ENCODE peak calls at places on chromosomes 13 and 19, in ten cellular contexts. R is stomach, G is transverse colon, B is breast epithelium, L is suprapubic skin, N is GM23338, S is SK-N-SH, T is sigmoid colon, O is spleen, A is endothelial cell of umbilical vein. D is an unnamed sample. For H3K4me1, the result is how much of the 10 kb centered on the place peaks cover.

GRCh38 chr19:14147797-14148605 is 11.6 kb upstream of the ASF1B start:
- DNase-seq in A (peak), G (peak), T (peak), B (peak), S (peak), R (peak), O (peak), L (no peak), N (peak), D (no peak)

GRCh38 chr13:111344471-111345191 is 24.2 kb downstream of the TEX29 start:
- DNase-seq in B (no peak), G (no peak), N (peak), A (no peak), T (no peak), O (no peak), L (no peak), R (peak), S (no peak), D (peak)

GRCh38 chr13:100139822-100140221 is 50.9 kb downstream of the PCCA start:
- DNase-seq in O (no peak), S (no peak), B (no peak), G (no peak), A (no peak), L (no peak), T (no peak), R (no peak), N (no peak), D (no peak)

GRCh38 chr19:34598217-34599155 is 78.5 kb downstream of the SCGB2B2 start:
- DNase-seq in O (no peak), L (no peak), A (no peak), G (no peak), B (no peak), N (no peak), R (no peak), T (no peak), S (no peak), D (no peak)

GRCh38 chr13:34926513-34926912 is 15.6 kb upstream of the NBEA start:
- DNase-seq in S (no peak), O (no peak), L (no peak), A (peak), G (no peak), N (peak), B (no peak), T (no peak), R (no peak), D (no peak)

GRCh38 chr13:87661471-87661870 is 9.7 kb upstream of the SLITRK5 start:
- DNase-seq in S (no peak), O (no peak), G (no peak), T (no peak), A (no peak), L (no peak), N (no peak), B (no peak), R (no peak), D (no peak)

GRCh38 chr13:109336730-109337129 is 449.7 kb downstream of the IRS2 start:
- DNase-seq in R (no peak), O (no peak), G (no peak), A (no peak), L (no peak), S (no peak), B (no peak), N (no peak), T (no peak), D (no peak)

GRCh38 chr13:106104281-106104901 is 431.1 kb downstream of the EFNB2 start:
- DNase-seq in S (no peak), R (no peak), O (no peak), A (peak), G (no peak), N (no peak), L (no peak), B (no peak), T (no peak), D (no peak)

GRCh38 chr19:7595466-7596133 is at the start of gene CAMSAP3:
- DNase-seq in R (peak), L (no peak), N (peak), G (peak), S (peak), O (no peak), B (no peak), T (no peak), A (no peak), D (no peak)

GRCh38 chr13:81184556-81185265 is 843.8 kb upstream of the SPRY2 start:
- DNase-seq in A (no peak), B (no peak), S (no peak), T (no peak), L (no peak), R (no peak), O (no peak), N (no peak), G (no peak), D (no peak)

GRCh38 chr13:41613471-41613870 is 156.1 kb downstream of the RGCC start:
- DNase-seq in G (no peak), B (no peak), S (no peak), L (no peak), A (no peak), T (no peak), R (no peak), N (no peak), O (no peak), D (no peak)

GRCh38 chr13:40341086-40341471 is 325.4 kb downstream of the FOXO1 start:
- DNase-seq in L (no peak), N (peak), O (no peak), S (no peak), G (no peak), T (no peak), B (no peak), A (no peak), R (no peak), D (no peak)
- H3K4me1 ChIP-seq in L (under half), N (under half), O (under half), S (under half), G (under half), T (under half), B (under half), A (under half), R (under half), D (under half)

GRCh38 chr19:49892716-49893115 is 4.0 kb downstream of the IL4I1 start:
- DNase-seq in B (no peak), L (no peak), T (no peak), A (no peak), N (no peak), G (no peak), S (no peak), O (no peak), R (no peak), D (no peak)

GRCh38 chr19:49891393-49891792 is 5.3 kb downstream of the IL4I1 start:
- DNase-seq in O (no peak), L (no peak), R (no peak), G (no peak), N (no peak), S (no peak), A (no peak), T (no peak), B (no peak), D (no peak)

GRCh38 chr19:49889038-49889686 is 7.5 kb downstream of the IL4I1 start:
- DNase-seq in N (no peak), T (no peak), O (no peak), A (no peak), L (peak), B (no peak), G (no peak), S (no peak), R (no peak), D (no peak)

GRCh38 chr19:49889687-49890348 is 6.9 kb downstream of the IL4I1 start:
- DNase-seq in L (peak), A (peak), S (peak), O (peak), T (no peak), B (peak), N (peak), G (peak), R (peak), D (no peak)

DNA sequence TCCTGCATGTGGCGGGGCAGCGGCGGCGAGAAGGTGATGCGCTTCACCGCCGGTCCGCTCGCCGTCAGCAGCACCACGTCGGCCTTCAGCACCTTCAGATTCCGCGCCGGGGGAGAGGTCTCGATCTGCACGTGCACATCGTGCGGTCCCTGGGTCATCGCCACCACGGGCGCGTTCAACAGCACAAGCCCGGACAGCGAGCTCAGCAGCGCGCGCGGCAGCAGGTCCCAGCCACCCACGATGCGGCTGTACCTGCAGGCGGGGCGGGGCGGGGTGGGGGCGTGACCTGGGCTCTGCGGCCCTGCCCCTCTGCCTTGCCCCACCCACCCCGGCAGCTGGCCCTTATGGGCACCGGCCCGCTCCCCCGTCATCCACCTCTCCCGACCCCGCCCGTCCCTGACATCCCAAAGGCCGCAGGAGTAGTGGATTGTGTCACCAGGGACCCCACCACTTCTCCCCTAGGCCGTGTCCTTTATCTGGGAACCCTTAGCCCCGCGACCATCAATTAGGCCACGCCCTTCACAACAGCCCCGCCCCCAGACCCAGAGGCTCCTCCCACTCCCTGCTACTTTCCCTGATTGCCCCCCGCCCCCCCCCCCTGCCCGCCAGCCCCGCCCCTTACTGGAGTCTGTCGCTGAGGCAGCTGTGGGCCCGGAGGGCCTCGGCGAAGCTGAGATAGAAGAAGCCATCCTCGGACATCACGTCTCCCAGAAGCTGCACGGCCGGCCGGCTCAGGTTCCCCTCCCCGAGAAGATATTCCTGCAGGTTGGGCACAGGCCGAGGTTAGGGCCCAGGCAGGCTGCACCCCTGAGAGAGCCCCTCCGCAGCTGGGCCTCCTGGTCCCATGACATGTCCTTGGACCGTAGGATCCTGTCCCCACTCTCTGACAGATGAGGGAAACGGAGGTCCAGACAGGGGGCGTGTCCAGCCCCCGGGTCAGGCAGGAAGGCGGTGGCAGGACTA is 6.1 kb downstream of the IL4I1 start:
- DNase-seq in T (no peak), L (peak), B (no peak), N (peak), A (no peak), O (peak), S (peak), R (peak), G (peak), D (no peak)
- TF ChIP-seq CTCF in T (no peak), L (no peak), B (no peak), N (no peak), A (no peak), O (peak), S (no peak), R (no peak), G (no peak), D (peak)

GRCh38 chr19:15663245-15663644 is 9.6 kb upstream of the CYP4F12 start:
- DNase-seq in G (no peak), S (no peak), R (no peak), O (no peak), L (no peak), N (no peak), A (no peak), T (no peak), B (no peak), D (peak)
- TF ChIP-seq POLR2AphosphoS5 in G (no peak), S (no peak), R (no peak), O (no peak), L (no peak), N (no peak), A (no peak), T (no peak), B (no peak), D (no peak)

GRCh38 chr13:40563350-40564125 is 102.9 kb downstream of the FOXO1 start:
- DNase-seq in S (peak), O (no peak), N (no peak), T (no peak), A (no peak), L (no peak), G (no peak), B (no peak), R (no peak), D (no peak)

GRCh38 chr13:40565282-40566148 is 100.9 kb downstream of the FOXO1 start:
- DNase-seq in S (no peak), A (peak), B (no peak), O (no peak), T (no peak), N (no peak), G (no peak), L (no peak), R (no peak), D (no peak)

GRCh38 chr13:40566811-40567210 is 99.6 kb downstream of the FOXO1 start:
- DNase-seq in S (no peak), B (no peak), A (no peak), R (no peak), N (no peak), G (no peak), O (no peak), T (no peak), L (no peak), D (no peak)

GRCh38 chr13:40562975-40563349 is 103.5 kb downstream of the FOXO1 start:
- DNase-seq in A (no peak), O (peak), L (no peak), G (no peak), R (no peak), T (no peak), B (no peak), N (no peak), S (no peak), D (no peak)

GRCh38 chr13:40564342-40564997 is 102.0 kb downstream of the FOXO1 start:
- DNase-seq in T (no peak), G (no peak), R (no peak), A (peak), S (no peak), L (no peak), O (no peak), B (no peak), N (no peak), D (no peak)
- H3K4me1 ChIP-seq in T (under half), G (under half), R (under half), A (half or more), S (under half), L (under half), O (half or more), B (under half), N (half or more), D (half or more)

DNA sequence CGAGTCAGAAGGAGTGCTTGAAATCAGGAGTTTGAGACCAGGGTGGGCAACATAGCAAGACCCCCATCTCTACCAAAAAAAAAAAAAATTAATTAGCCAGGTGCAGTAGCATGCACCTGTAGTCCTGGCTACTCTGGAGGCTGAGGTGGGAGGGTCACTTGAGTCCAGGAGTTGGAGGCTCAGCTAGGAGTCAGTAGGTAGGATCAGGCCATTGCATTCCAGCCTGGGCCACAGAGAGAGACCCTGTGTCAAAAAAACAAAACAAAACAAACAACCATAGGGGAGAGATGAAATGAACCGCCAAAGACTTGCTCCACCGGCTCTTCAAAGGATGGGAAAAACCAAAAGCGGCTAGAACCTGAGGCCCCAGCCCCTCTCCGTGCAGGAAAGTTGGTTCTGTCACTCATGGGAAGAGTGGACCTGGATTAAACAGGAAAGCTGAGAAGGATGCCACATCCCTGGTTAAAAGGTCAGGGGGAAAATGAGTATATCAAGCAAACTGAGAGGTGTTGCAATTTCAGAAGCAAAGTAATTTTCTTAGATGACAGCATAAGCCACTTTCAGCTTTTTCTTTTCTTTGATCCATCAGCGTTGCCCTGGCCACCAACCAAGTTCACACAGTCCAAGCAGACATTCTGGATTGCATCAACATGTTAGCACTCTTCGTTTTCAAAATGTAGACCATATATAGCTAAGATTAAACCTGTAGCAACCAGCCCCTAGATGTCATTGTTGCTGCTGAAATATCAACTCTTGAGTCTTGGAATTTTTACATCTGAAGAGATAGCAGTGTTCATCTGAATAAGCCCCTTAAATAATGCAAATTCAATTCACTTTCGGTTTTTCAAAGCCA is 8.9 kb upstream of the ZNF507 start:
- DNase-seq in L (no peak), N (no peak), O (no peak), A (no peak), R (no peak), S (no peak), T (peak), G (no peak), B (no peak), D (no peak)
- TF ChIP-seq CTCF in L (no peak), N (no peak), O (no peak), A (no peak), R (no peak), S (no peak), T (no peak), G (no peak), B (no peak), D (no peak)

GRCh38 chr19:4455742-4456565 is 1.6 kb downstream of the UBXN6 start:
- DNase-seq in L (peak), R (no peak), O (no peak), S (peak), T (peak), B (no peak), G (peak), N (no peak), A (no peak), D (no peak)
- TF ChIP-seq POLR2AphosphoS5 in L (no peak), R (no peak), O (no peak), S (no peak), T (peak), B (no peak), G (no peak), N (no peak), A (peak), D (peak)

DNA sequence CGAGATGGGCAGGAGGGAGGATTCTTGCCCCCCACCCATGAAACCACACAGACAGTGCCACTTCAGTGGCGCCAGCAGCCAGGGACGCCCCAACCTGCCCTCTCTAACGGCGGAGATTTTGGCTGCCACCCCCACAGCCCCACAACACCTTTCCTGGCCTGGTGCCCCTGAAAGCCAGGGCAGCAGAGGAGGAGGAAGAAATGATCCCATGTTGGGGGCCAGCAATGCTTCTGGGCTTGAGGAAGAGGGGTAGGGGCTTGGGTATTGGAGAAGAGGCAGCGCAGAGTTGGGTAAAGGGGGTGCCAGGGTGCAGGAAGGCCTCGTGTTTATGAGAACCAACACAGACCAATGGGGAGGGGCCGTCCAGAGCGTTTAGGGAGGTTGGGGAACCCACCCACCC is 1.7 kb downstream of the MLLT1 start:
- DNase-seq in O (no peak), N (no peak), S (no peak), B (no peak), A (no peak), G (no peak), R (no peak), T (no peak), L (no peak), D (no peak)
- H3K4me1 ChIP-seq in O (half or more), N (under half), S (under half), B (under half), A (half or more), G (half or more), R (half or more), T (under half), L (half or more), D (half or more)

GRCh38 chr19:11964496-11964857 is 363 bp upstream of the ZNF763 start:
- DNase-seq in B (no peak), G (no peak), A (no peak), T (peak), L (no peak), R (no peak), N (peak), O (peak), S (peak), D (no peak)
- TF ChIP-seq CTCF in B (no peak), G (no peak), A (no peak), T (peak), L (no peak), R (no peak), N (peak), O (no peak), S (peak), D (no peak)

DNA sequence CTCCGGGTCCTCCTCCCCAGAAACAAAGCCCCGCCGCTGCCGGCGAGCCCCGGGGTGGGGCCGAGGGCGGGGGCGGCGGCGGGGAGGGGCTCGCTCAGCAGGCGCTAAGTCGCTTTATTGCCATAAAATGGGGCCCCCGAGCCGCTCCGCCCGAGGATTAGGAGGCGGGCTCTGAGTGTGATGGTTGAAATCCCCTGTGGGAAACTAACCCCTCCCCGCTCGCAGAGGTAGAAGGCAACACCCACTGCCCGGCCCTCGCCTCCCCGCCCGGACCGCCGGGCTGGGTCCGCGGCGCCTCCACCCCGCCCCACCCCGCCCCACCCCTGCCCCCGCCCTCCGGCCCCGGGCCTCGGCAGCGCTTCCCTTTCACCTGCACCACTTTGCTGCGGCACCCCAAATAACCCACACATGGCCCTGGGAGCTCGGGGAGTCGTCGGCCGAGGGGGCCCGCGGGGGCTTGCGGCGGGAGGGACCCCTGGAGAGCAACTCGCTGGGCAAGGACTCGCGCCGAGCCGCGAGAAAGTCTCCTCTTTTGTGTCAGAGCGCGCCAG is at the start of gene KLF12:
- DNase-seq in O (peak), T (peak), L (peak), R (peak), A (peak), S (peak), B (peak), G (peak), N (peak), D (no peak)
- TF ChIP-seq POLR2AphosphoS5 in O (peak), T (no peak), L (no peak), R (no peak), A (peak), S (no peak), B (no peak), G (peak), N (peak), D (no peak)

D was measured in vagina.